ENCODE peak calls at places on chromosomes 3 and 15, in ten cellular contexts. One of them, this sample, is unnamed.

GRCh38 chr3:37026851-37027250 is 33.5 kb downstream of the MLH1 start:
- DNase-seq in sigmoid colon: no peak
- DNase-seq in stomach: no peak
- DNase-seq in HL-60: no peak
- DNase-seq in HCT116: no peak
- DNase-seq in GM23338: no peak
- DNase-seq in K562: no peak
- DNase-seq in spleen: no peak
- DNase-seq in Panc1: no peak
- DNase-seq in HepG2: no peak
- DNase-seq in this sample: no peak

GRCh38 chr15:100672959-100673358 is 70.6 kb downstream of the ASB7 start:
- DNase-seq in spleen: no peak
- DNase-seq in HCT116: no peak
- DNase-seq in stomach: no peak
- DNase-seq in K562: no peak
- DNase-seq in HL-60: no peak
- DNase-seq in Panc1: no peak
- DNase-seq in sigmoid colon: no peak
- DNase-seq in HepG2: no peak
- DNase-seq in GM23338: no peak
- DNase-seq in this sample: no peak

GRCh38 chr3:48404440-48405342 is 25.2 kb downstream of the PLXNB1 start:
- DNase-seq in HepG2: no peak
- DNase-seq in HCT116: no peak
- DNase-seq in HL-60: no peak
- DNase-seq in Panc1: no peak
- DNase-seq in stomach: peak
- DNase-seq in GM23338: no peak
- DNase-seq in spleen: no peak
- DNase-seq in sigmoid colon: peak
- DNase-seq in K562: no peak
- DNase-seq in this sample: peak

GRCh38 chr3:170162630-170163029 is 18.9 kb downstream of the PHC3 start:
- DNase-seq in stomach: no peak
- DNase-seq in K562: no peak
- DNase-seq in Panc1: no peak
- DNase-seq in sigmoid colon: no peak
- DNase-seq in GM23338: no peak
- DNase-seq in HL-60: no peak
- DNase-seq in HepG2: no peak
- DNase-seq in spleen: no peak
- DNase-seq in HCT116: no peak
- DNase-seq in this sample: no peak

GRCh38 chr3:63910873-63911272 is 1.3 kb downstream of the SCAANT1 start:
- DNase-seq in spleen: no peak
- DNase-seq in K562: no peak
- DNase-seq in HL-60: no peak
- DNase-seq in sigmoid colon: no peak
- DNase-seq in stomach: no peak
- DNase-seq in Panc1: no peak
- DNase-seq in HCT116: no peak
- DNase-seq in HepG2: peak
- DNase-seq in GM23338: no peak
- DNase-seq in this sample: no peak

GRCh38 chr3:177595789-177596188 is 398.5 kb upstream of the TBL1XR1 start:
- DNase-seq in HCT116: no peak
- DNase-seq in spleen: no peak
- DNase-seq in HL-60: no peak
- DNase-seq in HepG2: no peak
- DNase-seq in Panc1: no peak
- DNase-seq in GM23338: no peak
- DNase-seq in K562: no peak
- DNase-seq in stomach: no peak
- DNase-seq in sigmoid colon: no peak
- DNase-seq in this sample: no peak

GRCh38 chr15:46077220-46077619 is 442.4 kb downstream of the SQOR start:
- DNase-seq in sigmoid colon: no peak
- DNase-seq in GM23338: peak
- DNase-seq in HL-60: no peak
- DNase-seq in Panc1: no peak
- DNase-seq in spleen: no peak
- DNase-seq in HepG2: no peak
- DNase-seq in HCT116: no peak
- DNase-seq in stomach: no peak
- DNase-seq in K562: no peak
- DNase-seq in this sample: no peak

GRCh38 chr3:175111036-175111435 is 251.9 kb downstream of the NAALADL2 start:
- DNase-seq in K562: no peak
- DNase-seq in sigmoid colon: no peak
- DNase-seq in GM23338: no peak
- DNase-seq in spleen: no peak
- DNase-seq in HL-60: no peak
- DNase-seq in stomach: no peak
- DNase-seq in HepG2: no peak
- DNase-seq in Panc1: no peak
- DNase-seq in HCT116: no peak
- DNase-seq in this sample: no peak

GRCh38 chr3:150232992-150233451 is 175.1 kb upstream of the TSC22D2 start:
- DNase-seq in sigmoid colon: no peak
- DNase-seq in stomach: peak
- DNase-seq in HCT116: no peak
- DNase-seq in HL-60: no peak
- DNase-seq in Panc1: no peak
- DNase-seq in HepG2: no peak
- DNase-seq in K562: no peak
- DNase-seq in GM23338: no peak
- DNase-seq in spleen: no peak
- DNase-seq in this sample: no peak

GRCh38 chr3:172279191-172279640 is 169.0 kb downstream of the GHSR start:
- DNase-seq in spleen: no peak
- DNase-seq in GM23338: no peak
- DNase-seq in HepG2: no peak
- DNase-seq in sigmoid colon: no peak
- DNase-seq in Panc1: no peak
- DNase-seq in K562: no peak
- DNase-seq in HL-60: no peak
- DNase-seq in HCT116: no peak
- DNase-seq in stomach: no peak
- DNase-seq in this sample: no peak

GRCh38 chr3:194640829-194641228 is 7.6 kb upstream of the TMEM44 start:
- DNase-seq in HCT116: peak
- DNase-seq in GM23338: peak
- DNase-seq in spleen: no peak
- DNase-seq in K562: peak
- DNase-seq in stomach: no peak
- DNase-seq in sigmoid colon: no peak
- DNase-seq in HL-60: no peak
- DNase-seq in HepG2: peak
- DNase-seq in Panc1: no peak
- DNase-seq in this sample: no peak

GRCh38 chr15:60370804-60371700 is 26.7 kb downstream of the ANXA2 start:
- DNase-seq in Panc1: peak
- DNase-seq in GM23338: no peak
- DNase-seq in spleen: no peak
- DNase-seq in HL-60: no peak
- DNase-seq in stomach: peak
- DNase-seq in K562: no peak
- DNase-seq in HCT116: peak
- DNase-seq in HepG2: peak
- DNase-seq in sigmoid colon: peak
- DNase-seq in this sample: peak
- TF ChIP-seq CTCF in Panc1: peak
- TF ChIP-seq CTCF in GM23338: no peak
- TF ChIP-seq CTCF in spleen: no peak
- TF ChIP-seq CTCF in HL-60: no peak
- TF ChIP-seq CTCF in stomach: no peak
- TF ChIP-seq CTCF in K562: no peak
- TF ChIP-seq CTCF in HCT116: peak
- TF ChIP-seq CTCF in HepG2: no peak
- TF ChIP-seq CTCF in sigmoid colon: no peak
- TF ChIP-seq CTCF in this sample: no peak

GRCh38 chr3:101102678-101103296 is 109.6 kb upstream of the ABI3BP start:
- DNase-seq in HepG2: no peak
- DNase-seq in GM23338: no peak
- DNase-seq in stomach: no peak
- DNase-seq in sigmoid colon: no peak
- DNase-seq in K562: no peak
- DNase-seq in spleen: no peak
- DNase-seq in Panc1: no peak
- DNase-seq in HL-60: no peak
- DNase-seq in HCT116: no peak
- DNase-seq in this sample: no peak

GRCh38 chr3:101099791-101100190 is 106.6 kb upstream of the ABI3BP start:
- DNase-seq in GM23338: no peak
- DNase-seq in Panc1: no peak
- DNase-seq in stomach: no peak
- DNase-seq in spleen: no peak
- DNase-seq in K562: no peak
- DNase-seq in HL-60: no peak
- DNase-seq in HepG2: no peak
- DNase-seq in sigmoid colon: no peak
- DNase-seq in HCT116: no peak
- DNase-seq in this sample: no peak

GRCh38 chr3:101100361-101101009 is 107.3 kb upstream of the ABI3BP start:
- DNase-seq in GM23338: no peak
- DNase-seq in Panc1: no peak
- DNase-seq in HepG2: no peak
- DNase-seq in stomach: no peak
- DNase-seq in HCT116: no peak
- DNase-seq in spleen: no peak
- DNase-seq in K562: no peak
- DNase-seq in sigmoid colon: no peak
- DNase-seq in HL-60: no peak
- DNase-seq in this sample: no peak

GRCh38 chr3:101104334-101104733 is 111.1 kb upstream of the ABI3BP start:
- DNase-seq in spleen: no peak
- DNase-seq in HepG2: no peak
- DNase-seq in GM23338: no peak
- DNase-seq in K562: no peak
- DNase-seq in stomach: no peak
- DNase-seq in sigmoid colon: no peak
- DNase-seq in HCT116: no peak
- DNase-seq in HL-60: no peak
- DNase-seq in Panc1: no peak
- DNase-seq in this sample: no peak
- H3K4me3 ChIP-seq in spleen: no peak
- H3K4me3 ChIP-seq in HepG2: no peak
- H3K4me3 ChIP-seq in GM23338: no peak
- H3K4me3 ChIP-seq in K562: no peak
- H3K4me3 ChIP-seq in stomach: no peak
- H3K4me3 ChIP-seq in sigmoid colon: no peak
- H3K4me3 ChIP-seq in HCT116: no peak
- H3K4me3 ChIP-seq in HL-60: no peak
- H3K4me3 ChIP-seq in Panc1: no peak
- H3K4me3 ChIP-seq in this sample: no peak

GRCh38 chr3:127809211-127809610 is 13.1 kb downstream of the MGLL start:
- DNase-seq in Panc1: no peak
- DNase-seq in HCT116: no peak
- DNase-seq in stomach: no peak
- DNase-seq in sigmoid colon: no peak
- DNase-seq in HepG2: no peak
- DNase-seq in HL-60: no peak
- DNase-seq in K562: no peak
- DNase-seq in spleen: no peak
- DNase-seq in GM23338: no peak
- DNase-seq in this sample: no peak

GRCh38 chr3:127805026-127805753 is 17.1 kb downstream of the MGLL start:
- DNase-seq in spleen: no peak
- DNase-seq in sigmoid colon: no peak
- DNase-seq in HCT116: no peak
- DNase-seq in K562: no peak
- DNase-seq in Panc1: no peak
- DNase-seq in HL-60: no peak
- DNase-seq in stomach: no peak
- DNase-seq in HepG2: no peak
- DNase-seq in GM23338: no peak
- DNase-seq in this sample: no peak

GRCh38 chr3:127811717-127812116 is 10.6 kb downstream of the MGLL start:
- DNase-seq in spleen: no peak
- DNase-seq in sigmoid colon: no peak
- DNase-seq in stomach: no peak
- DNase-seq in HL-60: no peak
- DNase-seq in Panc1: no peak
- DNase-seq in GM23338: no peak
- DNase-seq in HepG2: no peak
- DNase-seq in HCT116: no peak
- DNase-seq in K562: no peak
- DNase-seq in this sample: no peak

GRCh38 chr3:127809611-127810010 is 12.7 kb downstream of the MGLL start:
- DNase-seq in HCT116: no peak
- DNase-seq in GM23338: no peak
- DNase-seq in HL-60: no peak
- DNase-seq in K562: no peak
- DNase-seq in HepG2: no peak
- DNase-seq in Panc1: no peak
- DNase-seq in spleen: no peak
- DNase-seq in sigmoid colon: no peak
- DNase-seq in stomach: no peak
- DNase-seq in this sample: no peak

DNA sequence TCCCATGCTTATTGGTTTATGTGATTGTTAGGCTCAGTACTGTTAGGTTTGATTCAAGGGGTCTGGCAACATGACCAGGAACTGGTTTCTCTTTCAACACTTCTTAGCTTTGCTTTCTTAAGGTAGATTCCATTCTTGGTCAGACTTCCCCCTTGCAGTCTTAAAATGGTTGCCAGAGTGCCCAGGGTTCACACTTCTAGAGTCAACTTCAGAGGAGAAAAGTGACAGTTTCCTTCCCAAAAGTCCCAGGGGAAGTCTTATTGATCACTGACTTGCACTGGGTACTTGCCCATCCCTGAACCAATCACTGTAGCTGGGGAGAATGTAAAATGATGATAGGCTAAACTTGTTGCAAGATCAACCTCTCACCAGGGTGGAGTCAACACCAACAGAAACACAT is 14.1 kb downstream of the MGLL start:
- DNase-seq in K562: no peak
- DNase-seq in GM23338: no peak
- DNase-seq in Panc1: no peak
- DNase-seq in HL-60: no peak
- DNase-seq in HCT116: no peak
- DNase-seq in sigmoid colon: no peak
- DNase-seq in spleen: no peak
- DNase-seq in stomach: no peak
- DNase-seq in HepG2: no peak
- DNase-seq in this sample: no peak
- TF ChIP-seq POLR2AphosphoS5 in K562: no peak
- TF ChIP-seq POLR2AphosphoS5 in GM23338: no peak
- TF ChIP-seq POLR2AphosphoS5 in Panc1: no peak
- TF ChIP-seq POLR2AphosphoS5 in HL-60: no peak
- TF ChIP-seq POLR2AphosphoS5 in HCT116: no peak
- TF ChIP-seq POLR2AphosphoS5 in sigmoid colon: no peak
- TF ChIP-seq POLR2AphosphoS5 in spleen: no peak
- TF ChIP-seq POLR2AphosphoS5 in stomach: no peak
- TF ChIP-seq POLR2AphosphoS5 in HepG2: no peak
- TF ChIP-seq POLR2AphosphoS5 in this sample: no peak

DNA sequence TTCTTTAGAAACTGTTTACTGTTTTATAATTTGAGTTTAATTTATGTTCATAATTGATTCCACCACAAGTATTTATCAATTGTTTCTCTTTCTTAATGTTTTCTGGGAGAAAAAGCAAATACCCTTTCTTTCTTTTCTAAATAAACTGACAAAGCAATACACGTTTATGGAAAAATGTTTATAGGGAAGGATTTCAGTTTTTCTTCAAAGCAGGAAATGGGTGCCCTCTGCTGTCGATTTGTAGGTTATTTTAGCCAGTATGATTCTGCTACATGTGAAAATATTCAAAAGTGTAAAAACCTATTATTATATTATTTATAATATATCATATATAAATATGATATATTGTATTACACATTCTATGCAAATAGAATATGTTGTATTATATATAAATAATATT is 921.0 kb upstream of the ROBO1 start:
- DNase-seq in GM23338: peak
- DNase-seq in sigmoid colon: no peak
- DNase-seq in Panc1: no peak
- DNase-seq in HepG2: peak
- DNase-seq in K562: peak
- DNase-seq in HL-60: no peak
- DNase-seq in HCT116: no peak
- DNase-seq in spleen: no peak
- DNase-seq in stomach: no peak
- DNase-seq in this sample: no peak
- TF ChIP-seq CTCF in GM23338: peak
- TF ChIP-seq CTCF in sigmoid colon: no peak
- TF ChIP-seq CTCF in Panc1: peak
- TF ChIP-seq CTCF in HepG2: peak
- TF ChIP-seq CTCF in K562: peak
- TF ChIP-seq CTCF in HL-60: no peak
- TF ChIP-seq CTCF in HCT116: no peak
- TF ChIP-seq CTCF in spleen: no peak
- TF ChIP-seq CTCF in stomach: no peak
- TF ChIP-seq CTCF in this sample: no peak

This sample was measured in suprapubic skin.